ENCODE peak calls at places on chromosome 14, in four cellular contexts. One of them, this sample, is unnamed.

GRCh38 chr14:100298551-100299237 is 7.5 kb downstream of the SLC25A29 start:
- DNase-seq in naive thymus-derived CD4-positive, alpha-beta T cell: no peak
- DNase-seq in activated naive CD4-positive, alpha-beta T cell treated with Interleukin-2 at 50 U/mL for 16 hours: no peak
- DNase-seq in transverse colon: no peak
- DNase-seq in this sample: no peak

GRCh38 chr14:99413972-99414371 is 66.7 kb downstream of the SETD3 start:
- DNase-seq in naive thymus-derived CD4-positive, alpha-beta T cell: no peak
- DNase-seq in transverse colon: no peak
- DNase-seq in activated naive CD4-positive, alpha-beta T cell treated with Interleukin-2 at 50 U/mL for 16 hours: no peak
- DNase-seq in this sample: no peak

GRCh38 chr14:52112336-52113018 is 43.6 kb upstream of the NID2 start:
- DNase-seq in transverse colon: no peak
- DNase-seq in naive thymus-derived CD4-positive, alpha-beta T cell: no peak
- DNase-seq in activated naive CD4-positive, alpha-beta T cell treated with Interleukin-2 at 50 U/mL for 16 hours: no peak
- DNase-seq in this sample: no peak

GRCh38 chr14:100653409-100653808 is 66.2 kb upstream of the BEGAIN start:
- DNase-seq in activated naive CD4-positive, alpha-beta T cell treated with Interleukin-2 at 50 U/mL for 16 hours: peak
- DNase-seq in naive thymus-derived CD4-positive, alpha-beta T cell: no peak
- DNase-seq in transverse colon: no peak
- DNase-seq in this sample: no peak

GRCh38 chr14:102592969-102593840 is 756 bp downstream of the RCOR1 start:
- DNase-seq in transverse colon: peak
- DNase-seq in activated naive CD4-positive, alpha-beta T cell treated with Interleukin-2 at 50 U/mL for 16 hours: peak
- DNase-seq in naive thymus-derived CD4-positive, alpha-beta T cell: peak
- DNase-seq in this sample: peak

GRCh38 chr14:54207075-54207474 is 189.7 kb upstream of the CDKN3 start:
- DNase-seq in transverse colon: no peak
- DNase-seq in naive thymus-derived CD4-positive, alpha-beta T cell: no peak
- DNase-seq in activated naive CD4-positive, alpha-beta T cell treated with Interleukin-2 at 50 U/mL for 16 hours: no peak
- DNase-seq in this sample: no peak

GRCh38 chr14:101828038-101828437 is 66.5 kb downstream of the PPP2R5C start:
- DNase-seq in transverse colon: no peak
- DNase-seq in naive thymus-derived CD4-positive, alpha-beta T cell: no peak
- DNase-seq in activated naive CD4-positive, alpha-beta T cell treated with Interleukin-2 at 50 U/mL for 16 hours: no peak
- DNase-seq in this sample: no peak

GRCh38 chr14:103015426-103015825 is 41.9 kb downstream of the CDC42BPB start:
- DNase-seq in activated naive CD4-positive, alpha-beta T cell treated with Interleukin-2 at 50 U/mL for 16 hours: no peak
- DNase-seq in transverse colon: no peak
- DNase-seq in naive thymus-derived CD4-positive, alpha-beta T cell: no peak
- DNase-seq in this sample: no peak

GRCh38 chr14:103144085-103144484 is 20.8 kb downstream of the TNFAIP2 start:
- DNase-seq in transverse colon: no peak
- DNase-seq in naive thymus-derived CD4-positive, alpha-beta T cell: no peak
- DNase-seq in activated naive CD4-positive, alpha-beta T cell treated with Interleukin-2 at 50 U/mL for 16 hours: no peak
- DNase-seq in this sample: no peak

GRCh38 chr14:50946234-50946935 is 2.1 kb upstream of the PYGL start:
- DNase-seq in naive thymus-derived CD4-positive, alpha-beta T cell: no peak
- DNase-seq in transverse colon: no peak
- DNase-seq in activated naive CD4-positive, alpha-beta T cell treated with Interleukin-2 at 50 U/mL for 16 hours: no peak
- DNase-seq in this sample: no peak

GRCh38 chr14:70642313-70643235 is 858 bp downstream of the TTC9 start:
- DNase-seq in activated naive CD4-positive, alpha-beta T cell treated with Interleukin-2 at 50 U/mL for 16 hours: peak
- DNase-seq in naive thymus-derived CD4-positive, alpha-beta T cell: peak
- DNase-seq in transverse colon: peak
- DNase-seq in this sample: peak

GRCh38 chr14:59028476-59029202 is 159.8 kb upstream of the DAAM1 start:
- DNase-seq in transverse colon: peak
- DNase-seq in naive thymus-derived CD4-positive, alpha-beta T cell: no peak
- DNase-seq in activated naive CD4-positive, alpha-beta T cell treated with Interleukin-2 at 50 U/mL for 16 hours: no peak
- DNase-seq in this sample: peak

GRCh38 chr14:92520102-92520651 is 6.6 kb downstream of the RIN3 start:
- DNase-seq in transverse colon: no peak
- DNase-seq in activated naive CD4-positive, alpha-beta T cell treated with Interleukin-2 at 50 U/mL for 16 hours: no peak
- DNase-seq in naive thymus-derived CD4-positive, alpha-beta T cell: no peak
- DNase-seq in this sample: no peak

GRCh38 chr14:30125322-30125944 is 197.8 kb upstream of the PRKD1 start:
- DNase-seq in activated naive CD4-positive, alpha-beta T cell treated with Interleukin-2 at 50 U/mL for 16 hours: no peak
- DNase-seq in naive thymus-derived CD4-positive, alpha-beta T cell: no peak
- DNase-seq in transverse colon: no peak
- DNase-seq in this sample: no peak

GRCh38 chr14:69605761-69606160 is 5.6 kb upstream of the SUSD6 start:
- DNase-seq in transverse colon: peak
- DNase-seq in naive thymus-derived CD4-positive, alpha-beta T cell: no peak
- DNase-seq in activated naive CD4-positive, alpha-beta T cell treated with Interleukin-2 at 50 U/mL for 16 hours: no peak
- DNase-seq in this sample: no peak

GRCh38 chr14:61701946-61702345 is 6.6 kb downstream of the HIF1A start:
- DNase-seq in naive thymus-derived CD4-positive, alpha-beta T cell: no peak
- DNase-seq in transverse colon: no peak
- DNase-seq in activated naive CD4-positive, alpha-beta T cell treated with Interleukin-2 at 50 U/mL for 16 hours: no peak
- DNase-seq in this sample: no peak

GRCh38 chr14:100589071-100589759 is 2.0 kb upstream of the BEGAIN start:
- DNase-seq in transverse colon: no peak
- DNase-seq in activated naive CD4-positive, alpha-beta T cell treated with Interleukin-2 at 50 U/mL for 16 hours: no peak
- DNase-seq in naive thymus-derived CD4-positive, alpha-beta T cell: no peak
- DNase-seq in this sample: peak

GRCh38 chr14:105091335-105092123 is 26.3 kb upstream of the GPR132 start:
- DNase-seq in naive thymus-derived CD4-positive, alpha-beta T cell: no peak
- DNase-seq in activated naive CD4-positive, alpha-beta T cell treated with Interleukin-2 at 50 U/mL for 16 hours: no peak
- DNase-seq in transverse colon: peak
- DNase-seq in this sample: no peak

GRCh38 chr14:25150401-25150800 is 100.5 kb upstream of the STXBP6 start:
- DNase-seq in naive thymus-derived CD4-positive, alpha-beta T cell: no peak
- DNase-seq in activated naive CD4-positive, alpha-beta T cell treated with Interleukin-2 at 50 U/mL for 16 hours: no peak
- DNase-seq in transverse colon: no peak
- DNase-seq in this sample: no peak

GRCh38 chr14:67674139-67674479 is 323 bp downstream of the VTI1B start:
- DNase-seq in naive thymus-derived CD4-positive, alpha-beta T cell: no peak
- DNase-seq in transverse colon: peak
- DNase-seq in activated naive CD4-positive, alpha-beta T cell treated with Interleukin-2 at 50 U/mL for 16 hours: peak
- DNase-seq in this sample: peak

GRCh38 chr14:99266181-99267178 is 5.5 kb downstream of the BCL11B start:
- DNase-seq in activated naive CD4-positive, alpha-beta T cell treated with Interleukin-2 at 50 U/mL for 16 hours: peak
- DNase-seq in naive thymus-derived CD4-positive, alpha-beta T cell: peak
- DNase-seq in transverse colon: peak
- DNase-seq in this sample: peak

GRCh38 chr14:67883717-67884116 is 64.1 kb downstream of the RAD51B start:
- DNase-seq in naive thymus-derived CD4-positive, alpha-beta T cell: no peak
- DNase-seq in activated naive CD4-positive, alpha-beta T cell treated with Interleukin-2 at 50 U/mL for 16 hours: no peak
- DNase-seq in transverse colon: no peak
- DNase-seq in this sample: no peak

GRCh38 chr14:36059531-36059930 is 117.0 kb downstream of the PTCSC3 start:
- DNase-seq in activated naive CD4-positive, alpha-beta T cell treated with Interleukin-2 at 50 U/mL for 16 hours: no peak
- DNase-seq in naive thymus-derived CD4-positive, alpha-beta T cell: no peak
- DNase-seq in transverse colon: no peak
- DNase-seq in this sample: no peak